ENCODE peak calls at places on chromosomes 13 and 19, in eight cellular contexts. One of them, this sample, is unnamed.

GRCh38 chr13:43805071-43805468 is 18.3 kb upstream of the ENOX1 start:
- DNase-seq in pancreas: no peak
- DNase-seq in mesothelial cell of epicardium: no peak
- DNase-seq in left cardiac atrium: no peak
- DNase-seq in choroid plexus epithelial cell: peak; percentile 94
- DNase-seq in NCI-H146: peak; percentile 20
- DNase-seq in EH: peak; percentile 86
- DNase-seq in NCI-H1105: no peak
- DNase-seq in this sample: no peak

GRCh38 chr13:52916483-52916990 is 68.1 kb upstream of the PCDH8 start:
- DNase-seq in pancreas: no peak
- DNase-seq in mesothelial cell of epicardium: no peak
- DNase-seq in left cardiac atrium: no peak
- DNase-seq in choroid plexus epithelial cell: no peak
- DNase-seq in NCI-H146: no peak
- DNase-seq in EH: no peak
- DNase-seq in NCI-H1105: no peak
- DNase-seq in this sample: no peak

GRCh38 chr19:12126707-12127106 is 13.4 kb downstream of the ZNF20 start:
- DNase-seq in pancreas: no peak
- DNase-seq in mesothelial cell of epicardium: no peak
- DNase-seq in left cardiac atrium: no peak
- DNase-seq in choroid plexus epithelial cell: peak; percentile 26
- DNase-seq in NCI-H146: peak; percentile 8
- DNase-seq in EH: no peak
- DNase-seq in NCI-H1105: no peak
- DNase-seq in this sample: no peak

GRCh38 chr19:17468302-17469091 is 1.8 kb upstream of the SLC27A1 start:
- DNase-seq in pancreas: peak; percentile 75
- DNase-seq in mesothelial cell of epicardium: no peak
- DNase-seq in left cardiac atrium: peak; percentile 78
- DNase-seq in choroid plexus epithelial cell: peak; percentile 26
- DNase-seq in NCI-H146: no peak
- DNase-seq in EH: peak; percentile 50
- DNase-seq in NCI-H1105: no peak
- DNase-seq in this sample: no peak

GRCh38 chr19:47095707-47096704 is 17.6 kb downstream of the ZC3H4 start:
- DNase-seq in pancreas: peak; percentile 97
- DNase-seq in mesothelial cell of epicardium: no peak
- DNase-seq in left cardiac atrium: peak; percentile 78
- DNase-seq in choroid plexus epithelial cell: peak; percentile 37
- DNase-seq in NCI-H146: no peak
- DNase-seq in EH: peak; percentile 54
- DNase-seq in NCI-H1105: no peak
- DNase-seq in this sample: no peak

GRCh38 chr19:32691952-32692726 is 518 bp downstream of the NUDT19 start:
- DNase-seq in pancreas: peak; percentile 85
- DNase-seq in mesothelial cell of epicardium: peak; percentile 60
- DNase-seq in left cardiac atrium: peak; percentile 71
- DNase-seq in choroid plexus epithelial cell: peak; percentile 82
- DNase-seq in NCI-H146: peak; percentile 76
- DNase-seq in EH: peak; percentile 76
- DNase-seq in NCI-H1105: peak; percentile 70
- DNase-seq in this sample: no peak

GRCh38 chr19:58067240-58067912 is 8.3 kb downstream of the ZNF135 start:
- DNase-seq in pancreas: no peak
- DNase-seq in mesothelial cell of epicardium: no peak
- DNase-seq in left cardiac atrium: no peak
- DNase-seq in choroid plexus epithelial cell: peak; percentile 9
- DNase-seq in NCI-H146: no peak
- DNase-seq in EH: no peak
- DNase-seq in NCI-H1105: no peak
- DNase-seq in this sample: no peak

GRCh38 chr19:33379151-33379829 is 5.8 kb downstream of the CEBPG start:
- DNase-seq in pancreas: no peak
- DNase-seq in mesothelial cell of epicardium: no peak
- DNase-seq in left cardiac atrium: no peak
- DNase-seq in choroid plexus epithelial cell: no peak
- DNase-seq in NCI-H146: no peak
- DNase-seq in EH: no peak
- DNase-seq in NCI-H1105: no peak
- DNase-seq in this sample: no peak

GRCh38 chr13:32378012-32378411 is 49.9 kb downstream of the N4BP2L1 start:
- DNase-seq in pancreas: no peak
- DNase-seq in mesothelial cell of epicardium: no peak
- DNase-seq in left cardiac atrium: no peak
- DNase-seq in choroid plexus epithelial cell: peak; percentile 13
- DNase-seq in NCI-H146: no peak
- DNase-seq in EH: no peak
- DNase-seq in NCI-H1105: no peak
- DNase-seq in this sample: no peak

GRCh38 chr13:72004975-72005374 is 138.0 kb upstream of the DACH1 start:
- DNase-seq in pancreas: no peak
- DNase-seq in mesothelial cell of epicardium: no peak
- DNase-seq in left cardiac atrium: no peak
- DNase-seq in choroid plexus epithelial cell: peak; percentile 47
- DNase-seq in NCI-H146: no peak
- DNase-seq in EH: peak; percentile 11
- DNase-seq in NCI-H1105: no peak
- DNase-seq in this sample: no peak

GRCh38 chr19:11964858-11965645 is at the start of gene ZNF763:
- DNase-seq in pancreas: peak; percentile 94
- DNase-seq in mesothelial cell of epicardium: peak; percentile 85
- DNase-seq in left cardiac atrium: peak; percentile 95
- DNase-seq in choroid plexus epithelial cell: peak; percentile 86
- DNase-seq in NCI-H146: peak; percentile 96
- DNase-seq in EH: peak; percentile 85
- DNase-seq in NCI-H1105: peak; percentile 67
- DNase-seq in this sample: peak; percentile 85

GRCh38 chr19:17681505-17682125 is 6.5 kb downstream of the UNC13A start:
- DNase-seq in pancreas: no peak
- DNase-seq in mesothelial cell of epicardium: peak; percentile 67
- DNase-seq in left cardiac atrium: peak; percentile 56
- DNase-seq in choroid plexus epithelial cell: peak; percentile 49
- DNase-seq in NCI-H146: no peak
- DNase-seq in EH: peak; percentile 65
- DNase-seq in NCI-H1105: no peak
- DNase-seq in this sample: no peak

GRCh38 chr19:45764487-45764886 is 4.6 kb downstream of the SIX5 start:
- DNase-seq in pancreas: peak; percentile 71
- DNase-seq in mesothelial cell of epicardium: no peak
- DNase-seq in left cardiac atrium: no peak
- DNase-seq in choroid plexus epithelial cell: no peak
- DNase-seq in NCI-H146: no peak
- DNase-seq in EH: no peak
- DNase-seq in NCI-H1105: no peak
- DNase-seq in this sample: no peak

GRCh38 chr13:95156208-95156607 is 145.0 kb downstream of the ABCC4 start:
- DNase-seq in pancreas: no peak
- DNase-seq in mesothelial cell of epicardium: no peak
- DNase-seq in left cardiac atrium: no peak
- DNase-seq in choroid plexus epithelial cell: peak; percentile 73
- DNase-seq in NCI-H146: peak; percentile 19
- DNase-seq in EH: peak; percentile 39
- DNase-seq in NCI-H1105: no peak
- DNase-seq in this sample: no peak

GRCh38 chr13:106475852-106476251 is 59.6 kb downstream of the EFNB2 start:
- DNase-seq in pancreas: no peak
- DNase-seq in mesothelial cell of epicardium: no peak
- DNase-seq in left cardiac atrium: no peak
- DNase-seq in choroid plexus epithelial cell: peak; percentile 55
- DNase-seq in NCI-H146: no peak
- DNase-seq in EH: no peak
- DNase-seq in NCI-H1105: no peak
- DNase-seq in this sample: no peak

GRCh38 chr19:16040642-16041041 is 35.7 kb upstream of the TPM4 start:
- DNase-seq in pancreas: no peak
- DNase-seq in mesothelial cell of epicardium: no peak
- DNase-seq in left cardiac atrium: no peak
- DNase-seq in choroid plexus epithelial cell: peak; percentile 92
- DNase-seq in NCI-H146: no peak
- DNase-seq in EH: peak; percentile 60
- DNase-seq in NCI-H1105: no peak
- DNase-seq in this sample: no peak

GRCh38 chr13:33099860-33100259 is 83.6 kb downstream of the KL start:
- DNase-seq in pancreas: no peak
- DNase-seq in mesothelial cell of epicardium: no peak
- DNase-seq in left cardiac atrium: no peak
- DNase-seq in choroid plexus epithelial cell: no peak
- DNase-seq in NCI-H146: no peak
- DNase-seq in EH: no peak
- DNase-seq in NCI-H1105: no peak
- DNase-seq in this sample: no peak

GRCh38 chr13:113565526-113566226 is 18.9 kb upstream of the TFDP1 start:
- DNase-seq in pancreas: no peak
- DNase-seq in mesothelial cell of epicardium: no peak
- DNase-seq in left cardiac atrium: no peak
- DNase-seq in choroid plexus epithelial cell: no peak
- DNase-seq in NCI-H146: no peak
- DNase-seq in EH: no peak
- DNase-seq in NCI-H1105: no peak
- DNase-seq in this sample: no peak